ENCODE peak calls at places on chromosome 4, in six cellular contexts. B, X, H, Q, I and V are unnamed samples.
A peak's percentile ranks its signal among the peaks of the same experiment; 100 is the strongest.

GRCh38 chr4:105150511-105150910 is 3.8 kb downstream of the TET2 start:
- DNase-seq in B (no peak), X (peak; percentile 63), H (no peak), Q (no peak), I (no peak), V (no peak)

GRCh38 chr4:106034205-106034604 is 138.9 kb downstream of the NPNT start:
- DNase-seq in B (no peak), X (peak; percentile 66), H (no peak), Q (no peak), I (no peak), V (no peak)

GRCh38 chr4:113781439-113782040 is 20.0 kb upstream of the CAMK2D start:
- DNase-seq in B (no peak), X (peak; percentile 64), H (no peak), Q (no peak), I (no peak), V (no peak)

GRCh38 chr4:14434916-14435315 is 567.4 kb upstream of the CPEB2 start:
- DNase-seq in B (no peak), X (no peak), H (no peak), Q (no peak), I (no peak), V (no peak)

GRCh38 chr4:176824645-176825366 is 32.1 kb upstream of the VEGFC start:
- DNase-seq in B (no peak), X (peak; percentile 20), H (no peak), Q (no peak), I (no peak), V (no peak)

GRCh38 chr4:68630371-68630770 is 40.1 kb downstream of the UGT2B15 start:
- DNase-seq in B (no peak), X (no peak), H (no peak), Q (no peak), I (no peak), V (no peak)

GRCh38 chr4:85756938-85757337 is 282.0 kb downstream of the ARHGAP24 start:
- DNase-seq in B (no peak), X (peak; percentile 82), H (no peak), Q (no peak), I (peak; percentile 38), V (no peak)

GRCh38 chr4:54945838-54946237 is 179.6 kb downstream of the KDR start:
- DNase-seq in B (no peak), X (no peak), H (no peak), Q (no peak), I (no peak), V (no peak)

GRCh38 chr4:87150498-87151261 is 69.7 kb downstream of the KLHL8 start:
- DNase-seq in B (no peak), X (peak; percentile 82), H (no peak), Q (peak; percentile 34), I (peak; percentile 75), V (no peak)

GRCh38 chr4:53861856-53862610 is 202.4 kb downstream of the CHIC2 start:
- DNase-seq in B (no peak), X (peak; percentile 84), H (no peak), Q (peak; percentile 90), I (no peak), V (no peak)

GRCh38 chr4:171794528-171794927 is 18.7 kb upstream of the GALNTL6 start:
- DNase-seq in B (no peak), X (no peak), H (no peak), Q (no peak), I (no peak), V (no peak)

GRCh38 chr4:87679449-87680169 is 29.5 kb downstream of the DMP1 start:
- DNase-seq in B (no peak), X (peak; percentile 75), H (no peak), Q (peak; percentile 29), I (peak; percentile 42), V (no peak)

GRCh38 chr4:64584981-64585557 is 175.8 kb upstream of the TECRL start:
- DNase-seq in B (no peak), X (peak; percentile 68), H (no peak), Q (no peak), I (peak; percentile 3), V (no peak)

GRCh38 chr4:145882594-145882993 is 56.0 kb downstream of the ZNF827 start:
- DNase-seq in B (no peak), X (no peak), H (no peak), Q (no peak), I (no peak), V (no peak)

GRCh38 chr4:8260656-8261111 is 8.9 kb upstream of the HTRA3 start:
- DNase-seq in B (no peak), X (peak; percentile 67), H (no peak), Q (no peak), I (peak; percentile 57), V (no peak)

GRCh38 chr4:127000090-127000489 is 632.7 kb upstream of the INTU start:
- DNase-seq in B (no peak), X (no peak), H (no peak), Q (no peak), I (no peak), V (no peak)

GRCh38 chr4:156197216-156197615 is 243.6 kb upstream of the CTSO start:
- DNase-seq in B (no peak), X (no peak), H (peak; percentile 30), Q (no peak), I (no peak), V (no peak)

GRCh38 chr4:147351083-147351787 is 129.7 kb upstream of the EDNRA start:
- DNase-seq in B (no peak), X (no peak), H (no peak), Q (no peak), I (no peak), V (no peak)

GRCh38 chr4:18689308-18689915 is 667.9 kb upstream of the LCORL start:
- DNase-seq in B (no peak), X (peak; percentile 76), H (no peak), Q (peak; percentile 28), I (peak; percentile 67), V (no peak)

GRCh38 chr4:148515248-148515647 is 73.0 kb upstream of the NR3C2 start:
- DNase-seq in B (no peak), X (peak; percentile 62), H (no peak), Q (no peak), I (no peak), V (no peak)

DNA sequence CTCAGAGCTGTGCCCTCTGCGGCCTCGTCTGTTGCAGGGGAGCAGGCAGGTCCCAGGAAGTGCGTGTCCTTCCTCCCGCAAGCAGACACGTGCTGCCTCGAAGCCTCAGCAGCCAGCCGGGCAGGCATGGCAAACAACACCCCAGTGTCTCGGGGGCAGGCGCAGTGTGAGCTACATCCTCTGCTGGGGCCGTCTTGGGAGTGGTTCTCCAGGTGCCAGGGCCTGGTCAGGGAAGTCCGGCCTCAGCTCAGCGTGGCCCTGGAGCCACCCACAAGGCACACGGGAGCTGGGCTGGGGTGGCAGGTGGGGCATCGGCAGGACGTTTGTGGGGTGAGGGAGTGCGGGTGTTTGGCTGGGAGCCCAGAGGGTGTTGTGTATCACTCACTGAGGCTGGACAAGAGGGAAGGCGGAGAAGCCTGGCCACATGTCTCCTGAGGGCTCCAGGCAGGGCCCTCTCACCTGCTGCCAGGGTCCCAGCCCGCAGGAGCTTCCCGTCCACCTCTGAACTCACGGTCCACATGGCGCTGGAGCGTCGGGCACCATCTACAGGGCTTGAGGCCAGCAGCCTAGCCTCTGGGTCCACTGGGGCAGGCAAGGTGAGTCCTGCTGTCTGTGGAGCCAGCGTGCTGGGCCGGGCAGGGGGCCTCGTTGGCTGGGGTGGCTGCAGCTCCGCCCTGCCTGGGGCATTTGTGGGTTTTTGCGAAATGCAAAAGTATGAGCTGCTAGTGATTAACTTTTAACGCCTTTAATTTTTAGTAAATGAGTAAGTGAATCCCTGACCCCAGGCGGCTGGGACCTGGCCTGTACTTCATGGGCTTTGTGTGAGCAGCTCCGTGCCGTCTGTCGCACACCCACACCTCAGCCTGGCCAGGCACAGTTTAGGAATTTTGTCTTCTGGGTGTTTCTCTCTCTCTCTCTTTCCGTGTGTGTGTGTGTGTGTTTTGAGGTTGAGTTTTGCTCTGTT is 17.3 kb upstream of the UVSSA start:
- DNase-seq in B (no peak), X (no peak), H (peak; percentile 71), Q (no peak), I (no peak), V (no peak)
- TF ChIP-seq CTCF in B (no peak), X (no peak), H (no peak), Q (no peak), I (no peak), V (no peak)

DNA sequence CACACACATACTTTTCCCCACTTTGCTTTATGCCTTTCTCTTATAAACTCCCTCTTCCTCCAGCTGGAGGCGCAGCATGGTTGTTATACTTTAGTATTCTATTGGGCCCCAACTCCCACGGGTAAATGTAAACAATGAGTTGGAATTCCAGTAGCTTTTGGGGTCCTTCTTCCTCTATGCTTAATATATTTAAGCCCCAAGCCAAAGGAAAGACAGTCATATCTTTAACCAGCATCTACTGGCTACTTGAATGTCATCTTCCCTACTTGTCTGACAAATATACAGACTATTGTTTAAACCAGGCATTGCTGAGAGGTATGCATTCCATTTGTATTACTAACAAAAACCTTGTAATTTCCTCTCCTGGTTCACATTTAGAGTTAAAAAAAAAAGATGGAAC is 72.9 kb downstream of the WDR19 start:
- DNase-seq in B (no peak), X (peak; percentile 55), H (no peak), Q (peak; percentile 2), I (no peak), V (no peak)
- TF ChIP-seq CTCF in B (no peak), X (peak; percentile 43), H (no peak), Q (peak; percentile 15), I (no peak), V (peak; percentile 28)

DNA sequence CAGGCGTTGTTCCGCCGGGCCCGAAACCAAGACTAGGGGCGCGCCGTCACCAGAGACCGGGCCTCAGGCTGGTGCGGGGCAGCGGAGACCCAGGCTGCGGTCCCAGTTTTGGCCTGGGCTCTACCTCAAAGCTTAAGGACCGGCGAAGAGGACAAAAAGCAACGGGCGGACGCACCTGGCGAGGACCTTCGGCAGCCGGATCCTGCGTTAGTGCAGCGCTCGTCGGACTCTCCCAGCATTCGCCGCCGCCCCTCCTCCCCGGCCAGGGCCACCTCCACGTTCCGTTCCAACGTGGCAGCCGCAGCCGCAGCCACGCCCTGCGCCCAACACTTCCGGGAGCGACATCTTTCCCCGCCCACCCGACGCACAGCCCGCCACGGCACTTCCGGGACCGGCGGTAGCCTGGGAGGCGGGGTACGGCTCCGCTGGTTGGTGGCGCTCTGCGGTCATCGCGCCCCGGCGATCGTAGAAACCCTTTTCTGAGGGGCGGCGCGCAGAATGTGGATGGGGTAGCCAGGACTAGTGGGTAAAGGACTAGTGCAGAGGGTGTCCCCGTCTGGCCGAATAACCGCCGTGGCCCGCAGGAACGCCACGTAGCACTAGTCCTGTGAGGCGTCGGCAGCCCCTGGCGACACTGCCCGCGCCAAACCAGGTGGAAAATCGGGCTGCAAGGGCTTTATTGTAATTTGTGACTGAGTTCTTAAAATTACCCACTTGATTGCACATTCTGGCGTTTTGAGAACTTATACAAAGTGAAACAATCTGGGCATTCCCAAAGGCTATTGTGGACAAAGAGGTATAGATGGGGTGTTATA is at the start of gene SEC31A:
- DNase-seq in B (peak; percentile 99), X (peak; percentile 97), H (peak; percentile 99), Q (peak; percentile 69), I (peak; percentile 96), V (peak; percentile 98)
- TF ChIP-seq CTCF in B (no peak), X (no peak), H (no peak), Q (no peak), I (no peak), V (peak; percentile 19)

GRCh38 chr4:6706173-6706572 is 3.5 kb downstream of the MRFAP1L1 start:
- DNase-seq in B (no peak), X (no peak), H (no peak), Q (no peak), I (no peak), V (no peak)

GRCh38 chr4:6714954-6715353 is 1.0 kb upstream of the BLOC1S4 start:
- DNase-seq in B (peak; percentile 13), X (no peak), H (no peak), Q (no peak), I (no peak), V (no peak)

GRCh38 chr4:6710282-6710681 is 617 bp upstream of the MRFAP1L1 start:
- DNase-seq in B (peak; percentile 76), X (no peak), H (no peak), Q (no peak), I (no peak), V (no peak)

GRCh38 chr4:6705638-6706037 is 4.0 kb downstream of the MRFAP1L1 start:
- DNase-seq in B (no peak), X (no peak), H (no peak), Q (no peak), I (no peak), V (no peak)

GRCh38 chr4:6709230-6710114 is at the start of gene MRFAP1L1:
- DNase-seq in B (peak; percentile 99), X (peak; percentile 98), H (peak; percentile 96), Q (peak; percentile 87), I (peak; percentile 97), V (peak; percentile 98)
- TF ChIP-seq CTCF in B (no peak), X (peak; percentile 12), H (no peak), Q (no peak), I (peak; percentile 8), V (no peak)